ENCODE peak calls at places on chromosomes 6 and 20, in four cellular contexts. A is non-pigmented ciliary epithelial cell; F is stimulated activated CD8-positive, alpha-beta memory T cell treated with anti-CD3 and anti-CD28 coated beads, Interleukin-7, amount 100 ng/mL, for 1 hour; W is naive thymus-derived CD8-positive, alpha-beta T cell. O is an unnamed sample.

GRCh38 chr6:3285049-3285639 is 26.4 kb downstream of the PSMG4 start:
- DNase-seq in A (no peak), F (no peak), W (no peak), O (no peak)

GRCh38 chr20:58889334-58890072 is 37.0 kb downstream of the GNAS start:
- DNase-seq in A (no peak), F (no peak), W (peak; percentile 32), O (no peak)

GRCh38 chr20:64064145-64064698 is 1.2 kb downstream of the TCEA2 start:
- DNase-seq in A (no peak), F (no peak), W (no peak), O (no peak)

GRCh38 chr6:56437171-56437900 is 190.0 kb upstream of the COL21A1 start:
- DNase-seq in A (no peak), F (no peak), W (no peak), O (no peak)

GRCh38 chr20:33761698-33762250 is 30.0 kb downstream of the ZNF341 start:
- DNase-seq in A (no peak), F (no peak), W (no peak), O (no peak)

GRCh38 chr6:44064089-44064947 is 62.9 kb downstream of the MRPL14 start:
- DNase-seq in A (peak; percentile 95), F (no peak), W (no peak), O (no peak)

GRCh38 chr6:109794201-109794926 is 103.3 kb downstream of the FIG4 start:
- DNase-seq in A (no peak), F (no peak), W (no peak), O (no peak)

GRCh38 chr20:43667341-43668132 is 623 bp downstream of the MYBL2 start:
- DNase-seq in A (no peak), F (no peak), W (peak; percentile 4), O (no peak)

GRCh38 chr6:168206186-168206585 is 113.4 kb downstream of the DACT2 start:
- DNase-seq in A (no peak), F (no peak), W (no peak), O (no peak)

GRCh38 chr6:151763938-151764680 is 43.4 kb upstream of the ESR1 start:
- DNase-seq in A (peak; percentile 85), F (no peak), W (no peak), O (no peak)

GRCh38 chr6:101572627-101573026 is 179.1 kb downstream of the GRIK2 start:
- DNase-seq in A (no peak), F (no peak), W (no peak), O (no peak)

GRCh38 chr6:106194949-106195919 is 109.1 kb downstream of the PRDM1 start:
- DNase-seq in A (peak; percentile 50), F (no peak), W (peak; percentile 49), O (no peak)

GRCh38 chr20:13775867-13776266 is 8.9 kb downstream of the ESF1 start:
- DNase-seq in A (no peak), F (no peak), W (no peak), O (no peak)

GRCh38 chr6:107690864-107691661 is 133.1 kb downstream of the SCML4 start:
- DNase-seq in A (no peak), F (no peak), W (no peak), O (no peak)

GRCh38 chr6:99026135-99026534 is 78.4 kb upstream of the FBXL4 start:
- DNase-seq in A (no peak), F (no peak), W (no peak), O (no peak)

GRCh38 chr6:436308-437041 is 44.9 kb downstream of the IRF4 start:
- DNase-seq in A (peak; percentile 80), F (no peak), W (no peak), O (no peak)

GRCh38 chr6:91634791-91635190 is 1047.9 kb upstream of the MAP3K7 start:
- DNase-seq in A (no peak), F (no peak), W (no peak), O (no peak)

GRCh38 chr6:25312034-25312620 is 33.0 kb downstream of the CARMIL1 start:
- DNase-seq in A (no peak), F (no peak), W (no peak), O (no peak)